ENCODE peak calls at places on chromosomes 3 and 15, in five cellular contexts. K is A549, S is K562, W is tibial nerve, O is transverse colon. N is an unnamed sample.

GRCh38 chr3:71944482-71944881 is 159.5 kb upstream of the PROK2 start:
- DNase-seq in K (no peak), O (no peak), W (no peak), S (no peak), N (no peak)

GRCh38 chr3:194977341-194977740 is 291.7 kb downstream of the FAM43A start:
- DNase-seq in O (no peak), S (no peak), K (no peak), W (no peak), N (peak)

GRCh38 chr3:131912255-131912654 is 122.6 kb downstream of the CPNE4 start:
- DNase-seq in S (no peak), W (no peak), K (no peak), O (no peak), N (no peak)

GRCh38 chr3:160444411-160444810 is 5.2 kb downstream of the TRIM59 start:
- DNase-seq in K (peak), S (peak), W (no peak), O (no peak), N (no peak)

GRCh38 chr3:72595927-72596610 is 252.2 kb downstream of the SHQ1 start:
- DNase-seq in W (no peak), S (no peak), K (no peak), O (no peak), N (no peak)

GRCh38 chr3:14391033-14391432 is 11.4 kb upstream of the SLC6A6 start:
- DNase-seq in K (no peak), O (no peak), W (peak), S (peak), N (no peak)

GRCh38 chr3:165532851-165533250 is 304.4 kb downstream of the BCHE start:
- DNase-seq in S (no peak), O (no peak), K (no peak), W (no peak), N (no peak)

GRCh38 chr3:169246158-169246557 is 417.4 kb downstream of the MECOM start:
- DNase-seq in S (no peak), K (no peak), O (no peak), W (no peak), N (no peak)

GRCh38 chr3:18670755-18671154 is 245.6 kb upstream of the SATB1 start:
- DNase-seq in O (no peak), S (no peak), K (no peak), W (no peak), N (no peak)

GRCh38 chr3:70608434-70608833 is 296.0 kb upstream of the MDFIC2 start:
- DNase-seq in O (no peak), S (no peak), K (no peak), W (no peak), N (no peak)

GRCh38 chr3:88142094-88142624 is 7.6 kb upstream of the C3orf38 start:
- DNase-seq in O (no peak), K (no peak), W (no peak), S (no peak), N (no peak)

GRCh38 chr15:89003865-89004725 is 84.2 kb upstream of the ABHD2 start:
- DNase-seq in O (no peak), K (peak), W (no peak), S (peak), N (no peak)

GRCh38 chr15:31459011-31459748 is 132.5 kb downstream of the KLF13 start:
- DNase-seq in W (no peak), S (no peak), K (no peak), O (peak), N (no peak)

GRCh38 chr3:29914861-29915524 is 634.1 kb downstream of the RBMS3 start:
- DNase-seq in W (no peak), S (no peak), K (no peak), O (no peak), N (no peak)

GRCh38 chr15:78364233-78364632 is 24.1 kb downstream of the CRABP1 start:
- DNase-seq in W (no peak), S (no peak), K (no peak), O (no peak), N (no peak)

DNA sequence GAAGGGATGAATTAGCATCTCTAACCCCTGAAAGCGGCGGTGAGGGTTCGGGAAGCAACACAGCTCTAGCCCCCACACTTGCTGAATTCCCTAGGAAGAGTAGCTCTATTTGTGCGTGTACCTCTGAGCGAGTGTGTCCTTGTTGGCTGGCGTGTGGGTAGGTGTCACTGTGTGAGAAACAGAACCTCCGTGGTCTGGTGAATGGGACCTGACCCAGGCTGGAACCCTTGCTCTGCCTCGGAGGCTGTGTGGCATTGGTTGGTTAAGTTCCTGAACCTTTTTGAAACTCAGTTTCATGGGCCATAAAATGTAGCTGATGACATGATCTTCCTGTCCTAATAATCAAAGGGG is 414 bp upstream of the TMEM115 start:
- DNase-seq in O (no peak), K (no peak), S (no peak), W (no peak), N (no peak)
- H3K4me3 ChIP-seq in O (no peak), K (no peak), S (peak), W (peak), N (peak)

GRCh38 chr3:21109056-21109455 is 642.0 kb downstream of the ZNF385D start:
- DNase-seq in W (no peak), O (no peak), K (no peak), S (no peak), N (no peak)
- TF ChIP-seq EP300 in W (no peak), O (no peak), K (no peak), S (no peak), N (no peak)

GRCh38 chr15:40252141-40252437 is 13.2 kb downstream of the PAK6 start:
- DNase-seq in W (no peak), K (no peak), S (no peak), O (no peak), N (no peak)

GRCh38 chr15:40253179-40253790 is 14.4 kb downstream of the PAK6 start:
- DNase-seq in K (no peak), W (no peak), S (no peak), O (no peak), N (no peak)

GRCh38 chr15:40250771-40251454 is 12.1 kb downstream of the PAK6 start:
- DNase-seq in O (no peak), S (no peak), K (no peak), W (no peak), N (no peak)

GRCh38 chr15:40251455-40252140 is 12.7 kb downstream of the PAK6 start:
- DNase-seq in O (no peak), K (no peak), W (no peak), S (no peak), N (no peak)

DNA sequence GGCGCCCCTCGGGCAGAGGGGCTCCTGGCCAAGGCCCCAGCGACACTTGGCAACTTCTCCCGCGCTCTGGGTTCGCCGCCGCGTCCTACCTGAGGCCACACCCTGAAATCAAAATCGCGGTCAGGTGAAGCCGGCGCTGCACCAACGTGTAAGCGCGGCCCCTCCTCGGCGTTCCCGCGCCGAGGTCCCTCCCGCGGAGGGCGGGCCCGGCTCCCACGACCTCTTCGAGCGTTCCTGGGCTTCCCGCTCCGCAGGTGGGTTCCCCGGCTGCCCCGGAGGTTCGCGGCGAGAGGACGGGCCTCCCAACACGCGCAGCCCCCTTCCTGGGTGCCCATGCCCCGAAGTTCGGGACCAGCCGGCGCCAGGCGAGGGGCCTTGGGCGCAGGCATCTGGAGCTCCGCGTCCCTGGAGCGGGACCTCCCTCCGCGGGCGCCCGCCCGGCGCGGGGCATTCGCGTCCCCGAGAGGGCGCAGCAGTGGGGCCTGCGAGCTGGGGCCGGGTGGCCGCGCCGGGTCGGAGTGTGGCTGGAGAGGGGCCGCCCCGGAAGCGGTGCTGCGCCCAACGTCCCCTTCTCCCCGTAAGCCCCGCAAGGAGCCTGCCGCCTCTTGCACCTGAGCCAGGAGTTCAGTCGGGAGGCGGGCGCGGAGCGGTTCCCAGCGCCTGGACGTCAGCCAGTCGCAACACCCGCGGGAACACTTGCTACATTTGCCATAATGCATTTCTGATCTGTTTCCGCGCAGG is 13.7 kb downstream of the PAK6 start:
- DNase-seq in W (no peak), K (no peak), O (peak), S (no peak), N (no peak)
- TF ChIP-seq POLR2A in W (no peak), K (no peak), O (no peak), S (no peak), N (no peak)

GRCh38 chr15:70141376-70142071 is 43.8 kb upstream of the TLE3 start:
- DNase-seq in K (no peak), O (no peak), S (no peak), W (no peak), N (no peak)
- H3K4me3 ChIP-seq in K (no peak), O (no peak), S (no peak), W (no peak), N (peak)

N was measured in esophagus muscularis mucosa.